ENCODE peak calls at places on chromosomes 3 and 15, in eight cellular contexts. K is AG10803; S is NCI-H1092 treated with DMSO at 0.1 percent for 48 hours; I is activated gamma-delta T cell treated with anti-CD3 and anti-CD28 coated beads, Interleukin-2, amount 50 U/mL, for 16 hours; E is body of pancreas; T is transverse colon; M is astrocyte of the spinal cord; X is iPS DF 19.7. P is an unnamed sample.

GRCh38 chr3:101781166-101781565 is 2.2 kb downstream of the NXPE3 start:
- DNase-seq in E (no peak), K (peak; percentile 13), I (no peak), M (no peak), X (no peak), S (no peak), T (no peak), P (no peak)

GRCh38 chr15:79702621-79703020 is 194.2 kb downstream of the MTHFS start:
- DNase-seq in M (peak; percentile 17), I (no peak), K (peak; percentile 54), E (no peak), T (no peak), S (no peak), X (no peak), P (no peak)

GRCh38 chr15:50114381-50114780 is 4.7 kb downstream of the ATP8B4 start:
- DNase-seq in S (no peak), M (no peak), K (no peak), I (no peak), T (no peak), E (no peak), X (no peak), P (peak; percentile 35)

GRCh38 chr15:47551079-47551478 is 166.2 kb upstream of the SEMA6D start:
- DNase-seq in T (no peak), I (no peak), K (no peak), S (no peak), M (no peak), E (no peak), X (no peak), P (no peak)

GRCh38 chr3:47428585-47429145 is 47.1 kb downstream of the SCAP start:
- DNase-seq in M (no peak), K (no peak), E (peak; percentile 8), S (no peak), X (no peak), T (no peak), I (no peak), P (no peak)

GRCh38 chr15:36313021-36313420 is 266.4 kb upstream of the CDIN1 start:
- DNase-seq in M (peak; percentile 26), X (no peak), K (peak; percentile 21), T (no peak), E (no peak), I (no peak), S (no peak), P (no peak)

GRCh38 chr15:85849946-85850345 is 55.2 kb upstream of the KLHL25 start:
- DNase-seq in X (no peak), I (no peak), K (no peak), T (no peak), E (no peak), S (no peak), M (no peak), P (no peak)

GRCh38 chr3:120344349-120344748 is 4.8 kb downstream of the LRRC58 start:
- DNase-seq in E (no peak), M (peak; percentile 22), I (no peak), K (peak; percentile 1), S (no peak), X (no peak), T (no peak), P (no peak)

GRCh38 chr15:68823561-68823960 is 2.9 kb upstream of the ANP32A start:
- DNase-seq in M (no peak), T (no peak), K (no peak), S (no peak), X (no peak), E (no peak), I (no peak), P (no peak)

GRCh38 chr15:88918738-88919137 is 5.6 kb upstream of the MFGE8 start:
- DNase-seq in X (no peak), E (peak; percentile 51), T (peak; percentile 45), M (peak; percentile 98), I (no peak), K (peak; percentile 99), S (no peak), P (no peak)

GRCh38 chr3:136624894-136625815 is 127.0 kb downstream of the STAG1 start:
- DNase-seq in S (no peak), T (no peak), M (no peak), X (peak; percentile 28), K (no peak), I (no peak), E (peak; percentile 65), P (no peak)

GRCh38 chr3:46089237-46090011 is 62.1 kb upstream of the XCR1 start:
- DNase-seq in M (peak; percentile 71), I (no peak), X (no peak), K (peak; percentile 92), E (peak; percentile 40), S (no peak), T (peak; percentile 58), P (peak; percentile 69)

GRCh38 chr3:125684199-125684598 is 88.9 kb upstream of the OSBPL11 start:
- DNase-seq in M (no peak), I (no peak), S (no peak), X (no peak), K (peak; percentile 24), E (peak; percentile 17), T (no peak), P (no peak)